ENCODE peak calls at places on chromosomes 16 and 17, in six cellular contexts. X is A549, N is endothelial cell of umbilical vein, E is GM12878, M is HepG2, K is K562. G is an unnamed sample.

GRCh38 chr17:5131146-5131715 is 15.4 kb downstream of the USP6 start:
- DNase-seq in X (no peak), N (no peak), E (no peak), M (no peak), K (no peak), G (no peak)

GRCh38 chr16:886802-887731 is 83.7 kb downstream of the LMF1 start:
- DNase-seq in X (no peak), N (peak; percentile 9), E (no peak), M (no peak), K (no peak), G (no peak)

GRCh38 chr17:47819475-47819874 is 2.1 kb downstream of the OSBPL7 start:
- DNase-seq in X (no peak), N (no peak), E (no peak), M (no peak), K (no peak), G (no peak)

GRCh38 chr16:1788095-1788707 is 5.3 kb downstream of the IGFALS start:
- DNase-seq in X (no peak), N (no peak), E (no peak), M (no peak), K (no peak), G (no peak)

GRCh38 chr17:64938925-64939474 is 19.7 kb upstream of the LRRC37A3 start:
- DNase-seq in X (peak; percentile 66), N (peak; percentile 42), E (no peak), M (peak; percentile 58), K (peak; percentile 71), G (peak; percentile 64)

GRCh38 chr17:49836111-49837030 is 11.5 kb downstream of the TAC4 start:
- DNase-seq in X (peak; percentile 68), N (peak; percentile 94), E (no peak), M (peak; percentile 67), K (no peak), G (no peak)

GRCh38 chr17:9090641-9091096 is 69.4 kb downstream of the NTN1 start:
- DNase-seq in X (no peak), N (no peak), E (no peak), M (no peak), K (no peak), G (no peak)

GRCh38 chr17:21680366-21680765 is 12.0 kb upstream of the KCNJ18 start:
- DNase-seq in X (no peak), N (no peak), E (no peak), M (no peak), K (no peak), G (no peak)

GRCh38 chr16:10609410-10609774 is 29.0 kb upstream of the EMP2 start:
- DNase-seq in X (no peak), N (no peak), E (no peak), M (no peak), K (no peak), G (no peak)

GRCh38 chr17:13001991-13002615 is 15.7 kb downstream of the ELAC2 start:
- DNase-seq in X (no peak), N (no peak), E (no peak), M (no peak), K (no peak), G (no peak)

GRCh38 chr16:23482778-23483177 is 27.5 kb downstream of the GGA2 start:
- DNase-seq in X (no peak), N (no peak), E (no peak), M (no peak), K (no peak), G (no peak)

GRCh38 chr17:19546289-19547065 is 12.8 kb downstream of the SLC47A1 start:
- DNase-seq in X (no peak), N (peak; percentile 19), E (no peak), M (no peak), K (no peak), G (peak; percentile 52)

GRCh38 chr17:72079700-72080099 is 41.1 kb upstream of the SOX9 start:
- DNase-seq in X (no peak), N (no peak), E (no peak), M (no peak), K (no peak), G (no peak)

GRCh38 chr17:63458478-63458877 is 12.4 kb upstream of the CYB561 start:
- DNase-seq in X (no peak), N (no peak), E (no peak), M (no peak), K (no peak), G (no peak)

GRCh38 chr16:82042144-82042543 is 7.1 kb downstream of the HSD17B2 start:
- DNase-seq in X (no peak), N (no peak), E (no peak), M (no peak), K (no peak), G (no peak)

GRCh38 chr17:72754513-72754912 is 338.0 kb downstream of the SLC39A11 start:
- DNase-seq in X (no peak), N (no peak), E (no peak), M (no peak), K (no peak), G (no peak)

GRCh38 chr17:53655591-53655990 is 167.1 kb upstream of the KIF2B start:
- DNase-seq in X (no peak), N (no peak), E (no peak), M (no peak), K (no peak), G (no peak)

GRCh38 chr17:31061678-31062077 is 33.1 kb upstream of the NF1 start:
- DNase-seq in X (peak; percentile 30), N (no peak), E (no peak), M (no peak), K (no peak), G (peak; percentile 55)

GRCh38 chr17:42275527-42276358 is 448 bp downstream of the STAT5B start:
- DNase-seq in X (no peak), N (peak; percentile 64), E (no peak), M (no peak), K (peak; percentile 49), G (peak; percentile 44)

GRCh38 chr17:65099941-65100315 is 37.2 kb upstream of the RGS9 start:
- DNase-seq in X (peak; percentile 84), N (no peak), E (peak; percentile 84), M (peak; percentile 29), K (no peak), G (no peak)

GRCh38 chr17:76014100-76014924 is 12.8 kb downstream of the EVPL start:
- DNase-seq in X (peak; percentile 76), N (peak; percentile 59), E (no peak), M (peak; percentile 72), K (peak; percentile 89), G (peak; percentile 79)
- TF ChIP-seq CTCF in X (peak; percentile 97), N (peak; percentile 89), E (peak; percentile 94), M (peak; percentile 100), K (peak; percentile 96), G (peak; percentile 96)

GRCh38 chr17:79617304-79617703 is 6.5 kb upstream of the RBFOX3 start:
- DNase-seq in X (no peak), N (no peak), E (no peak), M (no peak), K (no peak), G (no peak)
- TF ChIP-seq POLR2A in X (no peak), N (no peak), E (no peak), M (no peak), K (no peak), G (no peak)

GRCh38 chr17:36850794-36851193 is 86.5 kb upstream of the LHX1 start:
- DNase-seq in X (peak; percentile 69), N (peak; percentile 67), E (no peak), M (no peak), K (no peak), G (peak; percentile 21)
- TF ChIP-seq MYC in X (no peak), N (no peak), E (no peak), M (no peak), K (no peak), G (no peak)

DNA sequence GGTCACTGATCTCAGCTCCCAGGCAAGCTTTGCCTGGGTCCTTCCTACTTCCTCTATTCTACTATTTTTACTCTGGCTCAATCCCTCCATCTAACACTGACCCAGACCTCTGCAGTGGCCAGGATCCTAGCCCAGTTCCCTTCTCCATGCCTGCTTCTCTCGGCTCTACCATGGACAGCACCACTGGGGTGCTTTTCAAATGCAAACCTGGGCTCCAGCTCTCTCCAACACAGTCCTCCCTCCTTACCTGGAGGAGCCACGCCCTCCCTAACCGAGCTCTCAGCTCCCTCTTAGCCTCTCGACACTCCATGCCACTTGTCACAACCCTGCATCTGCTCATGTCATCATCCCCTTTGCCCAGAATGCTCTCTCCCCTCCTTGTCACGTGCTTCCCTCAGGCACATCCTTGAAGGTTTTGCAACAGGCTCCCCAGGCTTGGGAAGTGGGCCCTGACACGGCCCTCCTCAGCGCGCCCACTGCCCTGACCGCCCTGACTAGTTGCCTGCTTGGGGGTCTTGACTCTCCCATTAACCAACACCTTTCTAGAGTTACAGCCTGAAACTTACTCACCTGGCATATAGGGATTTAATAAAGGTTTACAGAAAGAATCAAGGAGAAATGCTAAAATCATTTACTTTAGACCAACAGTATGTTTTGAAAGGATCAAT is 41.6 kb downstream of the MARF1 start:
- DNase-seq in X (no peak), N (no peak), E (no peak), M (no peak), K (no peak), G (no peak)
- TF ChIP-seq CTCF in X (no peak), N (no peak), E (no peak), M (no peak), K (no peak), G (no peak)

G was measured in NB4.